ENCODE peak calls at places on chromosomes 3 and 15, in seven cellular contexts. One of them, this sample, is unnamed.
A peak's percentile ranks its signal among the peaks of the same experiment; 100 is the strongest.

GRCh38 chr3:159766563-159767185 is 222.0 kb upstream of the IL12A start:
- DNase-seq in SJSA1: peak; percentile 41
- DNase-seq in vagina: no peak
- DNase-seq in naive thymus-derived CD4-positive, alpha-beta T cell: no peak
- DNase-seq in breast epithelium: no peak
- DNase-seq in endodermal cell: peak; percentile 63
- DNase-seq in H9: peak; percentile 38
- DNase-seq in this sample: no peak

GRCh38 chr15:31930967-31931366 is 99.3 kb upstream of the CHRNA7 start:
- DNase-seq in endodermal cell: no peak
- DNase-seq in breast epithelium: no peak
- DNase-seq in H9: no peak
- DNase-seq in vagina: no peak
- DNase-seq in SJSA1: no peak
- DNase-seq in naive thymus-derived CD4-positive, alpha-beta T cell: no peak
- DNase-seq in this sample: no peak

GRCh38 chr15:38702178-38702912 is 137.7 kb upstream of the RASGRP1 start:
- DNase-seq in vagina: no peak
- DNase-seq in endodermal cell: no peak
- DNase-seq in H9: peak; percentile 35
- DNase-seq in naive thymus-derived CD4-positive, alpha-beta T cell: no peak
- DNase-seq in breast epithelium: peak; percentile 56
- DNase-seq in SJSA1: no peak
- DNase-seq in this sample: no peak

GRCh38 chr15:84934942-84935729 is 46.5 kb upstream of the PDE8A start:
- DNase-seq in H9: peak; percentile 68
- DNase-seq in naive thymus-derived CD4-positive, alpha-beta T cell: no peak
- DNase-seq in vagina: no peak
- DNase-seq in endodermal cell: peak; percentile 77
- DNase-seq in breast epithelium: no peak
- DNase-seq in SJSA1: no peak
- DNase-seq in this sample: no peak

GRCh38 chr15:82748315-82748714 is 38.6 kb upstream of the AP3B2 start:
- DNase-seq in naive thymus-derived CD4-positive, alpha-beta T cell: no peak
- DNase-seq in endodermal cell: no peak
- DNase-seq in H9: no peak
- DNase-seq in vagina: no peak
- DNase-seq in SJSA1: no peak
- DNase-seq in breast epithelium: no peak
- DNase-seq in this sample: no peak

GRCh38 chr15:25374143-25374542 is 64.7 kb downstream of the UBE3A start:
- DNase-seq in naive thymus-derived CD4-positive, alpha-beta T cell: no peak
- DNase-seq in H9: no peak
- DNase-seq in vagina: no peak
- DNase-seq in SJSA1: no peak
- DNase-seq in endodermal cell: no peak
- DNase-seq in breast epithelium: no peak
- DNase-seq in this sample: no peak

GRCh38 chr3:42763023-42763422 is 10.0 kb downstream of the CCDC13 start:
- DNase-seq in breast epithelium: no peak
- DNase-seq in vagina: no peak
- DNase-seq in SJSA1: peak; percentile 6
- DNase-seq in endodermal cell: no peak
- DNase-seq in naive thymus-derived CD4-positive, alpha-beta T cell: no peak
- DNase-seq in H9: no peak
- DNase-seq in this sample: no peak

GRCh38 chr15:93146196-93146595 is 57.2 kb upstream of the RGMA start:
- DNase-seq in breast epithelium: no peak
- DNase-seq in endodermal cell: no peak
- DNase-seq in vagina: no peak
- DNase-seq in naive thymus-derived CD4-positive, alpha-beta T cell: no peak
- DNase-seq in H9: no peak
- DNase-seq in SJSA1: no peak
- DNase-seq in this sample: no peak

GRCh38 chr3:126832933-126833332 is 128.9 kb downstream of the CHCHD6 start:
- DNase-seq in endodermal cell: no peak
- DNase-seq in SJSA1: no peak
- DNase-seq in naive thymus-derived CD4-positive, alpha-beta T cell: no peak
- DNase-seq in vagina: no peak
- DNase-seq in breast epithelium: no peak
- DNase-seq in H9: no peak
- DNase-seq in this sample: no peak

GRCh38 chr15:80474751-80475295 is 70.6 kb downstream of the ARNT2 start:
- DNase-seq in breast epithelium: no peak
- DNase-seq in vagina: no peak
- DNase-seq in SJSA1: no peak
- DNase-seq in endodermal cell: no peak
- DNase-seq in H9: no peak
- DNase-seq in naive thymus-derived CD4-positive, alpha-beta T cell: no peak
- DNase-seq in this sample: no peak

GRCh38 chr3:30660128-30660525 is 53.7 kb downstream of the TGFBR2 start:
- DNase-seq in breast epithelium: no peak
- DNase-seq in endodermal cell: no peak
- DNase-seq in vagina: no peak
- DNase-seq in naive thymus-derived CD4-positive, alpha-beta T cell: no peak
- DNase-seq in H9: no peak
- DNase-seq in SJSA1: no peak
- DNase-seq in this sample: no peak

GRCh38 chr3:30659270-30660127 is 53.1 kb downstream of the TGFBR2 start:
- DNase-seq in naive thymus-derived CD4-positive, alpha-beta T cell: no peak
- DNase-seq in breast epithelium: no peak
- DNase-seq in vagina: no peak
- DNase-seq in H9: no peak
- DNase-seq in SJSA1: peak; percentile 93
- DNase-seq in endodermal cell: no peak
- DNase-seq in this sample: no peak

GRCh38 chr3:30656624-30657141 is 50.3 kb downstream of the TGFBR2 start:
- DNase-seq in breast epithelium: no peak
- DNase-seq in endodermal cell: no peak
- DNase-seq in vagina: no peak
- DNase-seq in H9: no peak
- DNase-seq in naive thymus-derived CD4-positive, alpha-beta T cell: no peak
- DNase-seq in SJSA1: no peak
- DNase-seq in this sample: no peak

GRCh38 chr3:30657914-30658313 is 51.5 kb downstream of the TGFBR2 start:
- DNase-seq in SJSA1: no peak
- DNase-seq in H9: no peak
- DNase-seq in naive thymus-derived CD4-positive, alpha-beta T cell: peak; percentile 77
- DNase-seq in vagina: no peak
- DNase-seq in endodermal cell: no peak
- DNase-seq in breast epithelium: no peak
- DNase-seq in this sample: no peak

DNA sequence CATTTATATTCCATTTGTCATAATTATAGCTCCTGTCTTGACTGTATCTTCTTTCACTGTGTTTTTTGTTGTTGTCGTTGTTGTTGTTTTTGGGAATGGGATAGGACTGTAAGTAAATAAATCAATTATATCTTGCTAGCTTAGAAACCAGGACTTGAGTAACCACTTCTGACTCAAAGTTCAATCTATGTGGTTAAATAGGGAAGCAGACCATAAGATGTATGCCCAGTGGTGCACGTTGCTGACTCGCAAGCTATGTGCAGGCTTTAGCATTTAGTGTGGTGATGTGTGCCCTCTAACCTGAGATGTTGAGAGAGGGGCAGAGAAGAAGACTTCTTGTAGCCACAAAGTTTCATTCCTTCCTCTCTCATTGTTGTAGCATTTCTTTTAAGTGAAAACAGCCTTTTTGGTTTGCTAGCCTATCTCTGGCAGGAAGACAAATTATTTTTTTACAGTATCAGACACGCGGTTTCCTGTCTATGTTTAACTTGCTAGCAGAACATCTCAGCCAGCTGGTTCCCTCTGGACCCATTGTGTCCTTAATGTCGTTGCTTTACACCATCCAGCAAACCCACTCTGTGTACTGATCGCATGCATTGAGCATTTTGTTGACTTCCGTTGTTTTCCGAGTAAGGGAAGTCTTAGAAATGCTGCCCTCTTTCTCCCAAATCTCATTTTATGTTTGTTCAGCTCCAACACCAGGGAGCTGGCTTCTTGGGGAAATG is 52.1 kb downstream of the TGFBR2 start:
- DNase-seq in H9: no peak
- DNase-seq in vagina: no peak
- DNase-seq in naive thymus-derived CD4-positive, alpha-beta T cell: peak; percentile 86
- DNase-seq in endodermal cell: no peak
- DNase-seq in SJSA1: peak; percentile 82
- DNase-seq in breast epithelium: no peak
- DNase-seq in this sample: no peak
- H3K4me1 ChIP-seq in H9: peaks cover 17% of the 10 kb centered on the region
- H3K4me1 ChIP-seq in vagina: peaks cover 93% of the 10 kb centered on the region
- H3K4me1 ChIP-seq in naive thymus-derived CD4-positive, alpha-beta T cell: peaks cover 98% of the 10 kb centered on the region
- H3K4me1 ChIP-seq in endodermal cell: peaks cover 9% of the 10 kb centered on the region
- H3K4me1 ChIP-seq in SJSA1: peaks cover 48% of the 10 kb centered on the region
- H3K4me1 ChIP-seq in breast epithelium: peaks cover 14% of the 10 kb centered on the region
- H3K4me1 ChIP-seq in this sample: peaks cover 94% of the 10 kb centered on the region

GRCh38 chr15:66715736-66716667 is 14.0 kb downstream of the SMAD6 start:
- DNase-seq in breast epithelium: no peak
- DNase-seq in H9: no peak
- DNase-seq in SJSA1: no peak
- DNase-seq in vagina: no peak
- DNase-seq in endodermal cell: no peak
- DNase-seq in naive thymus-derived CD4-positive, alpha-beta T cell: no peak
- DNase-seq in this sample: no peak
- H3K27ac ChIP-seq in breast epithelium: peak overlapping the region; percentile 14
- H3K27ac ChIP-seq in H9: no peak overlapping the region
- H3K27ac ChIP-seq in SJSA1: no peak overlapping the region
- H3K27ac ChIP-seq in vagina: no peak overlapping the region
- H3K27ac ChIP-seq in endodermal cell: no peak overlapping the region
- H3K27ac ChIP-seq in naive thymus-derived CD4-positive, alpha-beta T cell: no peak overlapping the region
- H3K27ac ChIP-seq in this sample: no peak overlapping the region

DNA sequence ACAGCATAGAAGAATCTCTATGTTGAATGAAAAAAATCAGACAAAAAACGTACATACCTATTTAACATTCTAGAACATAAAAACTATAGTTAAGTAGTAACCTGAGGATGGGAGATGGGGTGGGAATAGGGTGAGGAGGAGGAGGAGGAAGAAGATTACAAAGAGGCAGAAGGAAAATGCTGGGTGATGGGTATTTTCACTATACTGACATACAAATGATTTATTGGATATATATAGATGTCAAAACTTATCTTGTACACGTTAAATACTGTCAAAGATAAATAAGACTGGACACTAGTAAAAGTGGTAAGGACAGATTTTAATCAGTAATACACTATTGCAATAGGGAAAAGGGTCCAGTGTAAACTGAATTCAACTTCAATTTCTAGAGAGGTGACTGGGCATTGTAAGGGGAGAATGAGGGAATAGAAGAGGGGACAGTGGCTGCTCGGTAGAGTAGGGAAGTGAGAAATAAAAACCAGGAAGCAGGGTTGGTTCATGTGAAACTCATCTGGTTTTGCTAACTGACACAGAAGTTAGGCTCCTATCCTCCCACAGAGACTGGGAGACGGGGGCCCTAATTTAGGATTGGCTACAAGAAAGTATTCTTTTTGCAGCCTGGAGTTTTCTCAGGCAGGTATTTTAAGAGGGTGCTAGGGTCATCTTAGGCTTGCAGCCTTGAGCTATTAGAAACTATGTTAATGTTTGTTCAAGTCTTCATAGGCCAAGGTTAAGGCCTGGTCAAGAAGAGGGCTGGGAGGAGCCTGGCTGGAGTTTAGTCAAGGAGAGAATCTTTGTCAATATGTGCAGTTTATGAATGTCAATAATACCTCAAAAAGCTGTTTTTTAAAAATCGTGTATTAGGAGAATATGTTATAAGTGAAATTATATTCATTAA is 15.0 kb upstream of the C15orf61 start:
- DNase-seq in vagina: no peak
- DNase-seq in endodermal cell: no peak
- DNase-seq in H9: no peak
- DNase-seq in naive thymus-derived CD4-positive, alpha-beta T cell: no peak
- DNase-seq in SJSA1: no peak
- DNase-seq in breast epithelium: no peak
- DNase-seq in this sample: no peak
- H3K4me1 ChIP-seq in vagina: no peaks in the 10 kb centered on the region
- H3K4me1 ChIP-seq in endodermal cell: no peaks in the 10 kb centered on the region
- H3K4me1 ChIP-seq in H9: peaks cover 6% of the 10 kb centered on the region
- H3K4me1 ChIP-seq in naive thymus-derived CD4-positive, alpha-beta T cell: no peaks in the 10 kb centered on the region
- H3K4me1 ChIP-seq in SJSA1: peaks cover 31% of the 10 kb centered on the region
- H3K4me1 ChIP-seq in breast epithelium: no peaks in the 10 kb centered on the region
- H3K4me1 ChIP-seq in this sample: peaks cover 18% of the 10 kb centered on the region

GRCh38 chr3:160808838-160809237 is 52.8 kb downstream of the PPM1L start:
- DNase-seq in breast epithelium: no peak
- DNase-seq in vagina: no peak
- DNase-seq in endodermal cell: no peak
- DNase-seq in SJSA1: no peak
- DNase-seq in naive thymus-derived CD4-positive, alpha-beta T cell: no peak
- DNase-seq in H9: no peak
- DNase-seq in this sample: no peak
- H3K27ac ChIP-seq in breast epithelium: peak overlapping the region; percentile 68
- H3K27ac ChIP-seq in vagina: no peak overlapping the region
- H3K27ac ChIP-seq in endodermal cell: no peak overlapping the region
- H3K27ac ChIP-seq in SJSA1: no peak overlapping the region
- H3K27ac ChIP-seq in naive thymus-derived CD4-positive, alpha-beta T cell: no peak overlapping the region
- H3K27ac ChIP-seq in H9: no peak overlapping the region
- H3K27ac ChIP-seq in this sample: no peak overlapping the region

GRCh38 chr3:193832833-193833413 is 239.9 kb downstream of the OPA1 start:
- DNase-seq in vagina: no peak
- DNase-seq in endodermal cell: peak; percentile 5
- DNase-seq in breast epithelium: no peak
- DNase-seq in SJSA1: no peak
- DNase-seq in H9: no peak
- DNase-seq in naive thymus-derived CD4-positive, alpha-beta T cell: no peak
- DNase-seq in this sample: no peak
- H3K4me1 ChIP-seq in vagina: peaks cover 26% of the 10 kb centered on the region
- H3K4me1 ChIP-seq in endodermal cell: peaks cover 14% of the 10 kb centered on the region
- H3K4me1 ChIP-seq in breast epithelium: no peaks in the 10 kb centered on the region
- H3K4me1 ChIP-seq in SJSA1: peaks cover 8% of the 10 kb centered on the region
- H3K4me1 ChIP-seq in H9: no peaks in the 10 kb centered on the region
- H3K4me1 ChIP-seq in naive thymus-derived CD4-positive, alpha-beta T cell: no peaks in the 10 kb centered on the region
- H3K4me1 ChIP-seq in this sample: peaks cover 5% of the 10 kb centered on the region